ENCODE peak calls at places on chromosomes 12 and 14, in eight cellular contexts. One of them, this sample, is unnamed.

GRCh38 chr12:81231574-81232368 is 153.9 kb downstream of the ACSS3 start:
- DNase-seq in T-cell: no peak
- DNase-seq in astrocyte of the spinal cord: no peak
- DNase-seq in NCI-H446 treated with DMSO at 0.1 percent for 48 hours: no peak
- DNase-seq in pancreas: no peak
- DNase-seq in naive thymus-derived CD4-positive, alpha-beta T cell: no peak
- DNase-seq in NCI-H1105: no peak
- DNase-seq in HS-27A: no peak
- DNase-seq in this sample: no peak

GRCh38 chr12:53107122-53107521 is 3.8 kb downstream of the SOAT2 start:
- DNase-seq in T-cell: no peak
- DNase-seq in astrocyte of the spinal cord: no peak
- DNase-seq in NCI-H446 treated with DMSO at 0.1 percent for 48 hours: no peak
- DNase-seq in pancreas: no peak
- DNase-seq in naive thymus-derived CD4-positive, alpha-beta T cell: no peak
- DNase-seq in NCI-H1105: no peak
- DNase-seq in HS-27A: no peak
- DNase-seq in this sample: no peak

GRCh38 chr12:108826807-108827721 is 30.3 kb downstream of the SSH1 start:
- DNase-seq in T-cell: no peak
- DNase-seq in astrocyte of the spinal cord: no peak
- DNase-seq in NCI-H446 treated with DMSO at 0.1 percent for 48 hours: no peak
- DNase-seq in pancreas: no peak
- DNase-seq in naive thymus-derived CD4-positive, alpha-beta T cell: no peak
- DNase-seq in NCI-H1105: no peak
- DNase-seq in HS-27A: no peak
- DNase-seq in this sample: peak

GRCh38 chr14:60965402-60965801 is 15.5 kb downstream of the TRMT5 start:
- DNase-seq in T-cell: no peak
- DNase-seq in astrocyte of the spinal cord: peak
- DNase-seq in NCI-H446 treated with DMSO at 0.1 percent for 48 hours: no peak
- DNase-seq in pancreas: no peak
- DNase-seq in naive thymus-derived CD4-positive, alpha-beta T cell: no peak
- DNase-seq in NCI-H1105: no peak
- DNase-seq in HS-27A: no peak
- DNase-seq in this sample: peak

GRCh38 chr14:61569783-61570182 is 125.5 kb upstream of the HIF1A start:
- DNase-seq in T-cell: peak
- DNase-seq in astrocyte of the spinal cord: peak
- DNase-seq in NCI-H446 treated with DMSO at 0.1 percent for 48 hours: no peak
- DNase-seq in pancreas: no peak
- DNase-seq in naive thymus-derived CD4-positive, alpha-beta T cell: peak
- DNase-seq in NCI-H1105: no peak
- DNase-seq in HS-27A: no peak
- DNase-seq in this sample: peak

GRCh38 chr14:105439710-105440553 is 20.3 kb downstream of the MTA1 start:
- DNase-seq in T-cell: no peak
- DNase-seq in astrocyte of the spinal cord: no peak
- DNase-seq in NCI-H446 treated with DMSO at 0.1 percent for 48 hours: peak
- DNase-seq in pancreas: peak
- DNase-seq in naive thymus-derived CD4-positive, alpha-beta T cell: no peak
- DNase-seq in NCI-H1105: no peak
- DNase-seq in HS-27A: no peak
- DNase-seq in this sample: peak

GRCh38 chr12:44750468-44750867 is 125.6 kb downstream of the NELL2 start:
- DNase-seq in T-cell: no peak
- DNase-seq in astrocyte of the spinal cord: no peak
- DNase-seq in NCI-H446 treated with DMSO at 0.1 percent for 48 hours: no peak
- DNase-seq in pancreas: no peak
- DNase-seq in naive thymus-derived CD4-positive, alpha-beta T cell: no peak
- DNase-seq in NCI-H1105: no peak
- DNase-seq in HS-27A: no peak
- DNase-seq in this sample: no peak

GRCh38 chr12:52045794-52046199 is 5.4 kb upstream of the NR4A1 start:
- DNase-seq in T-cell: no peak
- DNase-seq in astrocyte of the spinal cord: no peak
- DNase-seq in NCI-H446 treated with DMSO at 0.1 percent for 48 hours: no peak
- DNase-seq in pancreas: peak
- DNase-seq in naive thymus-derived CD4-positive, alpha-beta T cell: no peak
- DNase-seq in NCI-H1105: no peak
- DNase-seq in HS-27A: no peak
- DNase-seq in this sample: peak

GRCh38 chr12:129984097-129984496 is 80.3 kb upstream of the TMEM132D start:
- DNase-seq in T-cell: no peak
- DNase-seq in astrocyte of the spinal cord: no peak
- DNase-seq in NCI-H446 treated with DMSO at 0.1 percent for 48 hours: no peak
- DNase-seq in pancreas: no peak
- DNase-seq in naive thymus-derived CD4-positive, alpha-beta T cell: no peak
- DNase-seq in NCI-H1105: no peak
- DNase-seq in HS-27A: no peak
- DNase-seq in this sample: no peak

GRCh38 chr14:20247651-20248246 is 8.7 kb downstream of the OR11H4 start:
- DNase-seq in T-cell: no peak
- DNase-seq in astrocyte of the spinal cord: no peak
- DNase-seq in NCI-H446 treated with DMSO at 0.1 percent for 48 hours: no peak
- DNase-seq in pancreas: no peak
- DNase-seq in naive thymus-derived CD4-positive, alpha-beta T cell: no peak
- DNase-seq in NCI-H1105: peak
- DNase-seq in HS-27A: no peak
- DNase-seq in this sample: peak

GRCh38 chr14:51653096-51653814 is 1.5 kb downstream of the FRMD6 start:
- DNase-seq in T-cell: no peak
- DNase-seq in astrocyte of the spinal cord: peak
- DNase-seq in NCI-H446 treated with DMSO at 0.1 percent for 48 hours: peak
- DNase-seq in pancreas: no peak
- DNase-seq in naive thymus-derived CD4-positive, alpha-beta T cell: no peak
- DNase-seq in NCI-H1105: peak
- DNase-seq in HS-27A: peak
- DNase-seq in this sample: peak

GRCh38 chr12:131917139-131917710 is 11.9 kb upstream of the PUS1 start:
- DNase-seq in T-cell: no peak
- DNase-seq in astrocyte of the spinal cord: no peak
- DNase-seq in NCI-H446 treated with DMSO at 0.1 percent for 48 hours: no peak
- DNase-seq in pancreas: peak
- DNase-seq in naive thymus-derived CD4-positive, alpha-beta T cell: peak
- DNase-seq in NCI-H1105: no peak
- DNase-seq in HS-27A: no peak
- DNase-seq in this sample: no peak

GRCh38 chr12:50110762-50111416 is 1.1 kb upstream of the COX14 start:
- DNase-seq in T-cell: no peak
- DNase-seq in astrocyte of the spinal cord: no peak
- DNase-seq in NCI-H446 treated with DMSO at 0.1 percent for 48 hours: no peak
- DNase-seq in pancreas: no peak
- DNase-seq in naive thymus-derived CD4-positive, alpha-beta T cell: no peak
- DNase-seq in NCI-H1105: no peak
- DNase-seq in HS-27A: peak
- DNase-seq in this sample: peak